ENCODE peak calls at places on chromosome 12, in five cellular contexts. Q, G, F, H and V are unnamed samples.

GRCh38 chr12:90974286-90974685 is 19.3 kb upstream of the CCER1 start:
- DNase-seq in Q (peak), G (peak), F (no peak), H (no peak), V (no peak)

GRCh38 chr12:124324803-124325705 is 30.2 kb downstream of the RFLNA start:
- DNase-seq in Q (no peak), G (no peak), F (no peak), H (no peak), V (no peak)

GRCh38 chr12:129847063-129847462 is 56.8 kb downstream of the TMEM132D start:
- DNase-seq in Q (no peak), G (no peak), F (no peak), H (no peak), V (no peak)

GRCh38 chr12:88562846-88563582 is 17.3 kb downstream of the KITLG start:
- DNase-seq in Q (peak), G (peak), F (no peak), H (no peak), V (peak)

GRCh38 chr12:80709811-80710726 is 2.6 kb downstream of the MYF6 start:
- DNase-seq in Q (no peak), G (no peak), F (peak), H (peak), V (peak)

GRCh38 chr12:99029502-99030271 is 384.6 kb downstream of the APAF1 start:
- DNase-seq in Q (no peak), G (no peak), F (no peak), H (no peak), V (no peak)

GRCh38 chr12:5094550-5094949 is 50.9 kb downstream of the KCNA5 start:
- DNase-seq in Q (peak), G (no peak), F (no peak), H (no peak), V (peak)

GRCh38 chr12:82650627-82651337 is 35.9 kb upstream of the TMTC2 start:
- DNase-seq in Q (no peak), G (no peak), F (no peak), H (no peak), V (peak)

GRCh38 chr12:89544730-89545184 is 18.9 kb upstream of the POC1B start:
- DNase-seq in Q (no peak), G (peak), F (peak), H (no peak), V (peak)

GRCh38 chr12:21502164-21502496 is 541 bp downstream of the GOLT1B start:
- DNase-seq in Q (peak), G (peak), F (no peak), H (no peak), V (no peak)

GRCh38 chr12:130127527-130127908 is 34.7 kb upstream of the FZD10 start:
- DNase-seq in Q (no peak), G (no peak), F (no peak), H (no peak), V (peak)

GRCh38 chr12:65229441-65229840 is 49.0 kb upstream of the MSRB3 start:
- DNase-seq in Q (peak), G (peak), F (no peak), H (no peak), V (no peak)

GRCh38 chr12:108634225-108634795 is 616 bp upstream of the SELPLG start:
- DNase-seq in Q (no peak), G (no peak), F (no peak), H (no peak), V (peak)

GRCh38 chr12:52036587-52037171 is 14.6 kb upstream of the NR4A1 start:
- DNase-seq in Q (peak), G (peak), F (no peak), H (peak), V (peak)
- H2BK120ac ChIP-seq in Q (no peak), G (no peak), F (peak), H (no peak), V (no peak)

GRCh38 chr12:127455347-127456265 is 811.4 kb upstream of the TMEM132C start:
- DNase-seq in Q (no peak), G (no peak), F (peak), H (peak), V (peak)
- H3K4me3 ChIP-seq in Q (no peak), G (peak), F (peak), H (peak), V (no peak)

DNA sequence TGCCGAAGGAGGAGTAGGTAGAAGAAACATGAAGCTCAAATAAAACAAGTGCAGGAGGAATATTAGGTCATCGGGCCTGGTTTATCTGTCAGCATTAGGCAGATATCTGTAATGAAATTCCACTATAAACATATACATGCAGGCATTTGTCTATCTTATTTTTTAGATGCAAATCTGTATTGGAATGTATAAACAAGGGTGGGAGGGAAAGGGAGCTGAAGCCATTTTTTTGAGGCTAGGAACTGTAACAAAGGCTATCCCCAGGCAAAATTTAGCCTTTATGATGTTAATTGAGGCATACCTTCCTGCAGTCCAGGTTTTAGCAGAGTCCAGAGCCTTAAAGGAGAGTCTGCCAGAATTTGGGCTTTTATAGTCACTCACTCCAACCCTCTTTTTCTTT is 72.5 kb downstream of the PHLDA1 start:
- DNase-seq in Q (no peak), G (no peak), F (no peak), H (no peak), V (peak)
- H2BK120ac ChIP-seq in Q (peak), G (no peak), F (no peak), H (no peak), V (peak)

DNA sequence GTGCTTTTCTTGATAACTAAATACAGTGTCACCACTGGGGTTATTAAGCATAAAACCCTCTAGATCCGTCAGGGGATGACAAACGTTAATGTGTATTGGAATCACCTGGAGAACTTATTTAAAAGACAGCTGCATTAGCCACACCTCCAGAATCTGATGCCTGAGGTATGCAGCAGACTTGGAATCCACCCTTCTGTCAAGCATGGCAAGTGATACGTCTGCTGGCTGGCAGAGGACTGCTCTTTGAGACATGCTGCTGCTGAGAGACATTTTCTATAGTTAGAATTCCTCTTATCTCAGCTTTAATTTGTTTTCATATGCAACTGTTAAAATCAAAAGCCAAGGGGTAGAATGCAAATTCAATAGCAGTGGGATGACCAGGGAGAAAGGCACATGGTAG is 496.3 kb downstream of the NELL2 start:
- DNase-seq in Q (no peak), G (no peak), F (peak), H (no peak), V (peak)
- H3K4me3 ChIP-seq in Q (no peak), G (no peak), F (no peak), H (no peak), V (no peak)

DNA sequence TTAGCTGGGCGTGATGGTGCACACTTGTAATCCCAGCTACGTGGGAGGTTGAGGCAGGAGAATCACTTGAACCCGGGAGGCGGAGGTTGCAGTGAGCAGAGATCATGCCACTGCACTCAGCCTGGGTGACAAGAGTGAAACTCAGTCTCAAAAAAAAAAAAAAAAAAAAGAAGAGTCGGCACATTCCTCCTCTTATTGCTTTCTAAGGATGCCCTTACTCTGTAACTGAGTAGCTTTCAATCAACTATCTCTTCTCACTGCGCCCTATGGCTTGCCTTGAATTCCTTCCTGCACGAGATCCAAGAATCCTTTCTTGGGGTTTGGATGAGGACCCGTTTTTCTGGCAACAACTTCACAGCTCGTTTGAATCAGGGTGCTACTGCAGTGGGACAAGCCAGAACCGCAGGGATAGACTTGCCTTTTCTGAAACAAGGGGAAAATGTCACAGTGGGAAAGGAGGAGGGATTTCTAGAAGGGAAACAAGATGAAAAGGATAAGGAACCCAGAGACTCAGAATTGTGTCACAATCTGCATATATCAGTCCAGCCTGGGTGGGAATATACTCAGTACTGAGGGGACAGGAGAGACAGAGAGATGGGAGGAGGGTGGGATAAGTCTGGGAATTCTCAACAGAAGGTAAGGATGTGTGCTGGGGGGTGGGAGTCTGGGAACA is 16.1 kb upstream of the RND1 start:
- DNase-seq in Q (no peak), G (peak), F (no peak), H (no peak), V (no peak)
- H2BK120ac ChIP-seq in Q (peak), G (no peak), F (no peak), H (no peak), V (no peak)

DNA sequence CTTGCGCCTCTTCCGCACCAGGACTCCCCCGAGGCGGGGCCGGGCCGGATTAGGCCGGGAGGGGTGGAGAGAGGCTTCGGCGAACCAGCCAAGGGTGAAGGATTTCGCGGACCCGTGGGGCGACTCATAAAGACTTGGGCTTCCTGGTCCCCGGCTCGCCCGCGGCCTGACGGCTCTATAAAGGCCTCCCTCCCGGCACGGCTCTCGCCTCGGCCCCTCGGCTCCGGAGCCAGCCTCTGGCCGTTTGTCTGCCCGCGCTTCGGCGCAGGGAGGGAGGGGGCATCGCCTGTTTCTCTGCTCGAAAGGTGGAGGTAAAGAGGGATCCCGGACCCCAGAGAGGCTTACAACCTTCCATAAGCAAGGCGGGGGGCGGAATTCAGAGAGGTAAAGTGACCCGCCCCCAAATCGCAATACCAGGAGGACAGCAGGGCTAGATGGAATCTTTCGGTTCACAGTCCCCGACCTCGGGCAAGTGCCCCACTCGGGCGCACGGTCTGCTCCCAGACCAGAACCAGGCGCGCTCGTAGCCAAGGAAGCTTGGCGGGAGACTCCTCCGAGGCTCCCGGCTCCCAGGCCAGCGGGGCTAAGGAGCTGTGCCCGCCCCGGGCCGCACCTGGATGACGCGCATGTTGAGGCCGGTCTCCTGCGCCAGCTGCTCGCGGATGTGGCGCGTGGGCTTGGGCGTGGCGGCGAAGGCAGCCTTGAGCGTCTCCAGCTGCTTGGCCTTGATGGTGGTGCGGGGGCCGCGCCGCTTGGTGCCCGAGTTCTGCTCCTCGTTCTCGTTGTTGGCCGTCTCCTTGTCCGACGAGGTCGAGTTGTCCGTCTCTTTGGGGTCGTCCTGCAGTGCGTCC is 3.9 kb downstream of the LHX5 start:
- DNase-seq in Q (no peak), G (no peak), F (no peak), H (peak), V (no peak)
- H3K4me3 ChIP-seq in Q (peak), G (no peak), F (peak), H (peak), V (no peak)

GRCh38 chr12:46264057-46264456 is 4.8 kb downstream of the SLC38A1 start:
- DNase-seq in Q (peak), G (peak), F (no peak), H (no peak), V (no peak)

GRCh38 chr12:46265734-46266133 is 3.1 kb downstream of the SLC38A1 start:
- DNase-seq in Q (no peak), G (no peak), F (no peak), H (no peak), V (no peak)

GRCh38 chr12:46266382-46266791 is 2.5 kb downstream of the SLC38A1 start:
- DNase-seq in Q (peak), G (peak), F (no peak), H (no peak), V (peak)

GRCh38 chr12:46263140-46264017 is 5.5 kb downstream of the SLC38A1 start:
- DNase-seq in Q (no peak), G (no peak), F (no peak), H (no peak), V (no peak)

GRCh38 chr12:46265102-46265501 is 3.7 kb downstream of the SLC38A1 start:
- DNase-seq in Q (no peak), G (no peak), F (no peak), H (no peak), V (no peak)
- H2BK120ac ChIP-seq in Q (peak), G (no peak), F (no peak), H (no peak), V (no peak)

GRCh38 chr12:62873116-62873825 is 61.7 kb downstream of the PPM1H start:
- DNase-seq in Q (no peak), G (no peak), F (no peak), H (no peak), V (peak)
- H3K4me3 ChIP-seq in Q (no peak), G (no peak), F (no peak), H (no peak), V (no peak)